ENCODE peak calls at places on chromosomes 13 and 19, in nine cellular contexts. F, R, K, C, S, X, A, N and H are unnamed samples.

GRCh38 chr13:29402168-29402621 is 193.3 kb downstream of the SLC7A1 start:
- DNase-seq in A (no peak), K (peak; percentile 12), S (no peak), R (no peak), N (no peak), X (no peak), C (peak; percentile 7), F (no peak), H (no peak)

GRCh38 chr13:96904232-96904631 is 90.0 kb downstream of the OXGR1 start:
- DNase-seq in N (no peak), F (no peak), A (no peak), C (no peak), K (no peak), S (no peak), R (no peak), X (no peak), H (no peak)

GRCh38 chr19:44657211-44657921 is 13.7 kb downstream of the PVR start:
- DNase-seq in X (peak; percentile 88), K (peak; percentile 59), C (peak; percentile 79), F (peak; percentile 76), N (peak; percentile 56), A (no peak), S (peak; percentile 69), R (peak; percentile 63), H (peak; percentile 82)

GRCh38 chr19:34712606-34713261 is 21.3 kb upstream of the ZNF181 start:
- DNase-seq in C (peak; percentile 90), X (no peak), K (peak; percentile 77), R (peak; percentile 50), A (no peak), S (no peak), N (no peak), F (peak; percentile 30), H (peak; percentile 59)

GRCh38 chr13:32032780-32033179 is 1.2 kb downstream of the FRY start:
- DNase-seq in X (no peak), R (no peak), K (no peak), A (no peak), C (no peak), N (no peak), S (no peak), F (no peak), H (no peak)

GRCh38 chr13:27005556-27005955 is 166.1 kb downstream of the USP12 start:
- DNase-seq in N (no peak), X (no peak), S (peak; percentile 42), F (no peak), C (peak; percentile 28), A (no peak), K (no peak), R (no peak), H (no peak)

GRCh38 chr19:51549533-51550324 is 18.3 kb upstream of the SIGLEC6 start:
- DNase-seq in F (no peak), R (no peak), S (no peak), C (no peak), N (no peak), X (no peak), A (no peak), K (no peak), H (no peak)

GRCh38 chr13:37995052-37995451 is 125.5 kb upstream of the TRPC4 start:
- DNase-seq in F (no peak), R (no peak), S (no peak), N (no peak), X (no peak), K (peak; percentile 17), C (peak; percentile 68), A (no peak), H (peak; percentile 17)

GRCh38 chr13:97720881-97721280 is 232.6 kb upstream of the IPO5 start:
- DNase-seq in A (no peak), X (no peak), F (no peak), K (no peak), S (no peak), R (no peak), C (no peak), N (no peak), H (no peak)

GRCh38 chr13:99384468-99384867 is 77.3 kb upstream of the GPR183 start:
- DNase-seq in K (no peak), F (no peak), R (no peak), X (no peak), S (no peak), A (peak; percentile 61), C (no peak), N (no peak), H (no peak)

GRCh38 chr13:113981201-113981605 is 7.3 kb upstream of the C13orf46 start:
- DNase-seq in A (no peak), S (peak; percentile 62), R (peak; percentile 93), F (peak; percentile 72), X (peak; percentile 8), K (peak; percentile 84), C (no peak), N (no peak), H (no peak)

GRCh38 chr19:30529876-30530275 is 157.7 kb downstream of the ZNF536 start:
- DNase-seq in C (no peak), K (no peak), R (no peak), F (no peak), X (peak; percentile 64), N (no peak), S (no peak), A (no peak), H (no peak)

GRCh38 chr13:30908416-30908980 is 2.4 kb downstream of the MEDAG start:
- DNase-seq in S (no peak), N (no peak), F (peak; percentile 76), X (no peak), A (no peak), R (no peak), K (no peak), C (peak; percentile 91), H (no peak)

GRCh38 chr13:40485611-40486517 is 180.6 kb downstream of the FOXO1 start:
- DNase-seq in C (no peak), S (no peak), R (no peak), A (peak; percentile 46), F (no peak), N (no peak), K (no peak), X (no peak), H (no peak)

GRCh38 chr19:29702161-29702957 is 12.7 kb downstream of the C19orf12 start:
- DNase-seq in X (no peak), A (peak; percentile 69), R (no peak), C (no peak), S (no peak), N (no peak), F (no peak), K (no peak), H (no peak)

GRCh38 chr13:25840261-25840660 is 211.6 kb downstream of the SHISA2 start:
- DNase-seq in A (no peak), N (no peak), K (peak; percentile 28), R (no peak), X (no peak), F (no peak), S (no peak), C (no peak), H (no peak)

GRCh38 chr13:30656178-30656577 is 38.5 kb downstream of the USPL1 start:
- DNase-seq in C (no peak), F (no peak), R (no peak), A (no peak), S (no peak), N (no peak), K (no peak), X (no peak), H (no peak)

GRCh38 chr19:6813659-6814058 is 41.2 kb downstream of the VAV1 start:
- DNase-seq in X (no peak), F (no peak), R (no peak), A (no peak), S (no peak), N (no peak), C (no peak), K (no peak), H (no peak)

GRCh38 chr13:98972627-98973026 is 5.2 kb downstream of the DOCK9 start:
- DNase-seq in N (no peak), R (no peak), K (peak; percentile 74), C (peak; percentile 62), F (no peak), A (no peak), X (no peak), S (no peak), H (peak; percentile 32)

DNA sequence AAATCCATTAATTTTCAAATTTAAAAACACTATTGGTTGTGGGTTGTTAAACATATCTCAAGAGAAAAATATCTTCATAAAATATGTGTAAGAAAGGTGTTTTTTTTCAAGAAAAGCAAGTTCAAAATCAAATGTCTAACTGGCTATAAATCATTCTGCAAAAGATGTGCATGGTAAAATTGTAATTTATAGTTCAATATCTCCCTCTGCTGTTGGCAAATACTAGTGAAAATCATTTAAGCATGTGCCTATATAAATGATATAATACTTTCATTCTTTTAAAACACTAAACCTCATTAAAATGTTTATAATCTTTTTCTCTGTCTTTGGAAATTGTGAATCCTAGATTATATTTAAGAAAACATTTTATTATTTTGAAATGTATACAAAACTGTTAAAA is 17.2 kb upstream of the SLITRK6 start:
- DNase-seq in C (peak; percentile 22), A (no peak), R (no peak), S (no peak), K (no peak), N (no peak), F (no peak), X (no peak), H (no peak)
- TF ChIP-seq CTCF in C (peak; percentile 8), A (no peak), R (no peak), S (no peak), K (no peak), N (peak; percentile 40), F (no peak), X (no peak), H (no peak)

GRCh38 chr13:24275041-24275440 is 34.3 kb upstream of the C1QTNF9 start:
- DNase-seq in R (no peak), A (peak; percentile 38), S (no peak), X (no peak), N (no peak), C (no peak), K (no peak), F (no peak), H (no peak)
- TF ChIP-seq CTCF in R (no peak), A (no peak), S (no peak), X (no peak), N (no peak), C (peak; percentile 8), K (no peak), F (no peak), H (no peak)

GRCh38 chr13:42333613-42334328 is 61.8 kb downstream of the AKAP11 start:
- DNase-seq in K (peak; percentile 67), R (no peak), X (no peak), A (no peak), F (no peak), N (no peak), S (no peak), C (peak; percentile 67), H (peak; percentile 7)
- TF ChIP-seq CTCF in K (peak; percentile 79), R (peak; percentile 33), X (peak; percentile 30), A (no peak), F (no peak), N (peak; percentile 33), S (peak; percentile 5), C (peak; percentile 70), H (peak; percentile 33)

DNA sequence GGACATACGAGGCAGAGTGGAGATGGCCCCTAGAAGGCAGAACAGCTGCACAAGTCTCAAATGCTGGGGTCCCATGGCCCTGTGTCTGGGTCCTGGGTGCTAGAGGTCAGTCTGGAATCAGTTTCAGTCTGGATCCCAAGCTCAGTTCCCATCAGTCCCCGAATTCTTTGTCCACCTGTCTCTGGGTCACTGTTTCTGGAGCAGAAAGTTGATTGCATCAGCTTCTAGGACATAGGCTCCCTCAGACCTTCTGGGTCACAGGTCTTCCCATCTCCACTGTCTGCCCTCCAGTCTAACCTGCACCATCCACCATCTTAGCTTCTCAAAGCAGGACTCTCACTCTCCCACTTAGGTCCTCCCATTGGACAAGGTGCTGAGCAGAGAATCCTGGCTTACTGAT is 5.3 kb downstream of the LYPD4 start:
- DNase-seq in N (no peak), K (no peak), A (no peak), F (no peak), C (no peak), X (no peak), S (no peak), R (no peak), H (no peak)
- TF ChIP-seq CTCF in N (no peak), K (no peak), A (no peak), F (no peak), C (no peak), X (no peak), S (no peak), R (no peak), H (no peak)